ENCODE peak calls at places on chromosomes 16 and 17, in ten cellular contexts. One of them, this sample, is unnamed.

GRCh38 chr16:81526935-81527334 is 82.3 kb downstream of the CMIP start:
- DNase-seq in SJCRH30: no peak
- DNase-seq in neural crest cell: no peak
- DNase-seq in ACHN: no peak
- DNase-seq in AG08396: peak; percentile 39
- DNase-seq in PC-3: no peak
- DNase-seq in naive thymus-derived CD4-positive, alpha-beta T cell: no peak
- DNase-seq in HTR-8/SVneo: peak; percentile 90
- DNase-seq in stimulated activated naive CD8-positive, alpha-beta T cell treated with anti-CD3 and anti-CD28 coated beads, Interleukin-15, amount 100 ng/mL, for 72 hours: no peak
- DNase-seq in NCI-H510A: no peak
- DNase-seq in this sample: peak; percentile 99

GRCh38 chr16:55294129-55294528 is 29.9 kb upstream of the IRX6 start:
- DNase-seq in SJCRH30: no peak
- DNase-seq in neural crest cell: no peak
- DNase-seq in ACHN: peak; percentile 28
- DNase-seq in AG08396: no peak
- DNase-seq in PC-3: peak; percentile 1
- DNase-seq in naive thymus-derived CD4-positive, alpha-beta T cell: no peak
- DNase-seq in HTR-8/SVneo: no peak
- DNase-seq in stimulated activated naive CD8-positive, alpha-beta T cell treated with anti-CD3 and anti-CD28 coated beads, Interleukin-15, amount 100 ng/mL, for 72 hours: no peak
- DNase-seq in NCI-H510A: no peak
- DNase-seq in this sample: no peak

GRCh38 chr16:79651363-79651762 is 50.8 kb upstream of the MAF start:
- DNase-seq in SJCRH30: peak; percentile 26
- DNase-seq in neural crest cell: no peak
- DNase-seq in ACHN: no peak
- DNase-seq in AG08396: peak; percentile 71
- DNase-seq in PC-3: no peak
- DNase-seq in naive thymus-derived CD4-positive, alpha-beta T cell: no peak
- DNase-seq in HTR-8/SVneo: no peak
- DNase-seq in stimulated activated naive CD8-positive, alpha-beta T cell treated with anti-CD3 and anti-CD28 coated beads, Interleukin-15, amount 100 ng/mL, for 72 hours: no peak
- DNase-seq in NCI-H510A: no peak
- DNase-seq in this sample: no peak

GRCh38 chr16:50615891-50616290 is 65.2 kb downstream of the SNX20 start:
- DNase-seq in SJCRH30: no peak
- DNase-seq in neural crest cell: no peak
- DNase-seq in ACHN: no peak
- DNase-seq in AG08396: no peak
- DNase-seq in PC-3: no peak
- DNase-seq in naive thymus-derived CD4-positive, alpha-beta T cell: no peak
- DNase-seq in HTR-8/SVneo: no peak
- DNase-seq in stimulated activated naive CD8-positive, alpha-beta T cell treated with anti-CD3 and anti-CD28 coated beads, Interleukin-15, amount 100 ng/mL, for 72 hours: no peak
- DNase-seq in NCI-H510A: no peak
- DNase-seq in this sample: no peak

GRCh38 chr16:31577411-31577810 is 49.7 kb downstream of the AHSP start:
- DNase-seq in SJCRH30: no peak
- DNase-seq in neural crest cell: no peak
- DNase-seq in ACHN: no peak
- DNase-seq in AG08396: no peak
- DNase-seq in PC-3: no peak
- DNase-seq in naive thymus-derived CD4-positive, alpha-beta T cell: no peak
- DNase-seq in HTR-8/SVneo: no peak
- DNase-seq in stimulated activated naive CD8-positive, alpha-beta T cell treated with anti-CD3 and anti-CD28 coated beads, Interleukin-15, amount 100 ng/mL, for 72 hours: no peak
- DNase-seq in NCI-H510A: no peak
- DNase-seq in this sample: no peak

GRCh38 chr17:41919165-41919817 is 540 bp upstream of the ACLY start:
- DNase-seq in SJCRH30: no peak
- DNase-seq in neural crest cell: no peak
- DNase-seq in ACHN: peak; percentile 71
- DNase-seq in AG08396: no peak
- DNase-seq in PC-3: peak; percentile 61
- DNase-seq in naive thymus-derived CD4-positive, alpha-beta T cell: no peak
- DNase-seq in HTR-8/SVneo: peak; percentile 99
- DNase-seq in stimulated activated naive CD8-positive, alpha-beta T cell treated with anti-CD3 and anti-CD28 coated beads, Interleukin-15, amount 100 ng/mL, for 72 hours: no peak
- DNase-seq in NCI-H510A: peak; percentile 60
- DNase-seq in this sample: no peak

GRCh38 chr17:81106716-81107115 is 58.6 kb upstream of the PVALEF start:
- DNase-seq in SJCRH30: no peak
- DNase-seq in neural crest cell: no peak
- DNase-seq in ACHN: no peak
- DNase-seq in AG08396: no peak
- DNase-seq in PC-3: no peak
- DNase-seq in naive thymus-derived CD4-positive, alpha-beta T cell: no peak
- DNase-seq in HTR-8/SVneo: no peak
- DNase-seq in stimulated activated naive CD8-positive, alpha-beta T cell treated with anti-CD3 and anti-CD28 coated beads, Interleukin-15, amount 100 ng/mL, for 72 hours: no peak
- DNase-seq in NCI-H510A: no peak
- DNase-seq in this sample: no peak

GRCh38 chr16:17125671-17126070 is 345.1 kb downstream of the XYLT1 start:
- DNase-seq in SJCRH30: no peak
- DNase-seq in neural crest cell: no peak
- DNase-seq in ACHN: no peak
- DNase-seq in AG08396: peak; percentile 33
- DNase-seq in PC-3: no peak
- DNase-seq in naive thymus-derived CD4-positive, alpha-beta T cell: no peak
- DNase-seq in HTR-8/SVneo: no peak
- DNase-seq in stimulated activated naive CD8-positive, alpha-beta T cell treated with anti-CD3 and anti-CD28 coated beads, Interleukin-15, amount 100 ng/mL, for 72 hours: no peak
- DNase-seq in NCI-H510A: no peak
- DNase-seq in this sample: peak; percentile 10

GRCh38 chr17:50191070-50192045 is 10.1 kb downstream of the COL1A1 start:
- DNase-seq in SJCRH30: no peak
- DNase-seq in neural crest cell: no peak
- DNase-seq in ACHN: no peak
- DNase-seq in AG08396: no peak
- DNase-seq in PC-3: no peak
- DNase-seq in naive thymus-derived CD4-positive, alpha-beta T cell: no peak
- DNase-seq in HTR-8/SVneo: no peak
- DNase-seq in stimulated activated naive CD8-positive, alpha-beta T cell treated with anti-CD3 and anti-CD28 coated beads, Interleukin-15, amount 100 ng/mL, for 72 hours: no peak
- DNase-seq in NCI-H510A: no peak
- DNase-seq in this sample: no peak

GRCh38 chr17:21177854-21178600 is 35.9 kb downstream of the TMEM11 start:
- DNase-seq in SJCRH30: no peak
- DNase-seq in neural crest cell: no peak
- DNase-seq in ACHN: no peak
- DNase-seq in AG08396: no peak
- DNase-seq in PC-3: no peak
- DNase-seq in naive thymus-derived CD4-positive, alpha-beta T cell: no peak
- DNase-seq in HTR-8/SVneo: no peak
- DNase-seq in stimulated activated naive CD8-positive, alpha-beta T cell treated with anti-CD3 and anti-CD28 coated beads, Interleukin-15, amount 100 ng/mL, for 72 hours: no peak
- DNase-seq in NCI-H510A: no peak
- DNase-seq in this sample: no peak

GRCh38 chr16:3771513-3771912 is 54.2 kb upstream of the TRAP1 start:
- DNase-seq in SJCRH30: no peak
- DNase-seq in neural crest cell: no peak
- DNase-seq in ACHN: no peak
- DNase-seq in AG08396: no peak
- DNase-seq in PC-3: peak; percentile 95
- DNase-seq in naive thymus-derived CD4-positive, alpha-beta T cell: no peak
- DNase-seq in HTR-8/SVneo: peak; percentile 17
- DNase-seq in stimulated activated naive CD8-positive, alpha-beta T cell treated with anti-CD3 and anti-CD28 coated beads, Interleukin-15, amount 100 ng/mL, for 72 hours: no peak
- DNase-seq in NCI-H510A: no peak
- DNase-seq in this sample: no peak

GRCh38 chr16:70572050-70572925 is 48.7 kb downstream of the SF3B3 start:
- DNase-seq in SJCRH30: no peak
- DNase-seq in neural crest cell: no peak
- DNase-seq in ACHN: no peak
- DNase-seq in AG08396: no peak
- DNase-seq in PC-3: no peak
- DNase-seq in naive thymus-derived CD4-positive, alpha-beta T cell: no peak
- DNase-seq in HTR-8/SVneo: no peak
- DNase-seq in stimulated activated naive CD8-positive, alpha-beta T cell treated with anti-CD3 and anti-CD28 coated beads, Interleukin-15, amount 100 ng/mL, for 72 hours: no peak
- DNase-seq in NCI-H510A: no peak
- DNase-seq in this sample: no peak

GRCh38 chr17:499836-500543 is 147.4 kb upstream of the RPH3AL start:
- DNase-seq in SJCRH30: no peak
- DNase-seq in neural crest cell: no peak
- DNase-seq in ACHN: no peak
- DNase-seq in AG08396: no peak
- DNase-seq in PC-3: no peak
- DNase-seq in naive thymus-derived CD4-positive, alpha-beta T cell: peak; percentile 62
- DNase-seq in HTR-8/SVneo: no peak
- DNase-seq in stimulated activated naive CD8-positive, alpha-beta T cell treated with anti-CD3 and anti-CD28 coated beads, Interleukin-15, amount 100 ng/mL, for 72 hours: no peak
- DNase-seq in NCI-H510A: no peak
- DNase-seq in this sample: no peak

GRCh38 chr16:84832488-84833141 is 12.8 kb downstream of the CRISPLD2 start:
- DNase-seq in SJCRH30: no peak
- DNase-seq in neural crest cell: no peak
- DNase-seq in ACHN: peak; percentile 99
- DNase-seq in AG08396: peak; percentile 88
- DNase-seq in PC-3: no peak
- DNase-seq in naive thymus-derived CD4-positive, alpha-beta T cell: no peak
- DNase-seq in HTR-8/SVneo: no peak
- DNase-seq in stimulated activated naive CD8-positive, alpha-beta T cell treated with anti-CD3 and anti-CD28 coated beads, Interleukin-15, amount 100 ng/mL, for 72 hours: no peak
- DNase-seq in NCI-H510A: no peak
- DNase-seq in this sample: no peak

GRCh38 chr16:47492428-47493357 is 31.6 kb downstream of the PHKB start:
- DNase-seq in SJCRH30: no peak
- DNase-seq in neural crest cell: no peak
- DNase-seq in ACHN: no peak
- DNase-seq in AG08396: peak; percentile 43
- DNase-seq in PC-3: no peak
- DNase-seq in naive thymus-derived CD4-positive, alpha-beta T cell: no peak
- DNase-seq in HTR-8/SVneo: no peak
- DNase-seq in stimulated activated naive CD8-positive, alpha-beta T cell treated with anti-CD3 and anti-CD28 coated beads, Interleukin-15, amount 100 ng/mL, for 72 hours: no peak
- DNase-seq in NCI-H510A: no peak
- DNase-seq in this sample: no peak

GRCh38 chr17:44820631-44821196 is 9.4 kb downstream of the GJC1 start:
- DNase-seq in SJCRH30: no peak
- DNase-seq in neural crest cell: no peak
- DNase-seq in ACHN: peak; percentile 86
- DNase-seq in AG08396: peak; percentile 72
- DNase-seq in PC-3: peak; percentile 95
- DNase-seq in naive thymus-derived CD4-positive, alpha-beta T cell: no peak
- DNase-seq in HTR-8/SVneo: peak; percentile 89
- DNase-seq in stimulated activated naive CD8-positive, alpha-beta T cell treated with anti-CD3 and anti-CD28 coated beads, Interleukin-15, amount 100 ng/mL, for 72 hours: no peak
- DNase-seq in NCI-H510A: peak; percentile 23
- DNase-seq in this sample: peak; percentile 61

GRCh38 chr16:8621572-8622314 is at the start of gene METTL22:
- DNase-seq in SJCRH30: peak; percentile 88
- DNase-seq in neural crest cell: peak; percentile 88
- DNase-seq in ACHN: peak; percentile 91
- DNase-seq in AG08396: peak; percentile 100
- DNase-seq in PC-3: peak; percentile 82
- DNase-seq in naive thymus-derived CD4-positive, alpha-beta T cell: peak; percentile 91
- DNase-seq in HTR-8/SVneo: peak; percentile 96
- DNase-seq in stimulated activated naive CD8-positive, alpha-beta T cell treated with anti-CD3 and anti-CD28 coated beads, Interleukin-15, amount 100 ng/mL, for 72 hours: peak; percentile 92
- DNase-seq in NCI-H510A: peak; percentile 9
- DNase-seq in this sample: peak; percentile 33

GRCh38 chr17:81193470-81194224 is 27.6 kb upstream of the AATK start:
- DNase-seq in SJCRH30: no peak
- DNase-seq in neural crest cell: no peak
- DNase-seq in ACHN: no peak
- DNase-seq in AG08396: no peak
- DNase-seq in PC-3: no peak
- DNase-seq in naive thymus-derived CD4-positive, alpha-beta T cell: no peak
- DNase-seq in HTR-8/SVneo: no peak
- DNase-seq in stimulated activated naive CD8-positive, alpha-beta T cell treated with anti-CD3 and anti-CD28 coated beads, Interleukin-15, amount 100 ng/mL, for 72 hours: no peak
- DNase-seq in NCI-H510A: no peak
- DNase-seq in this sample: no peak

GRCh38 chr16:10552998-10553491 is 27.4 kb downstream of the EMP2 start:
- DNase-seq in SJCRH30: no peak
- DNase-seq in neural crest cell: no peak
- DNase-seq in ACHN: no peak
- DNase-seq in AG08396: no peak
- DNase-seq in PC-3: no peak
- DNase-seq in naive thymus-derived CD4-positive, alpha-beta T cell: peak; percentile 58
- DNase-seq in HTR-8/SVneo: no peak
- DNase-seq in stimulated activated naive CD8-positive, alpha-beta T cell treated with anti-CD3 and anti-CD28 coated beads, Interleukin-15, amount 100 ng/mL, for 72 hours: peak; percentile 61
- DNase-seq in NCI-H510A: no peak
- DNase-seq in this sample: no peak

GRCh38 chr17:75611746-75612437 is 21.3 kb upstream of the SMIM5 start:
- DNase-seq in SJCRH30: no peak
- DNase-seq in neural crest cell: no peak
- DNase-seq in ACHN: no peak
- DNase-seq in AG08396: no peak
- DNase-seq in PC-3: peak; percentile 23
- DNase-seq in naive thymus-derived CD4-positive, alpha-beta T cell: no peak
- DNase-seq in HTR-8/SVneo: no peak
- DNase-seq in stimulated activated naive CD8-positive, alpha-beta T cell treated with anti-CD3 and anti-CD28 coated beads, Interleukin-15, amount 100 ng/mL, for 72 hours: no peak
- DNase-seq in NCI-H510A: no peak
- DNase-seq in this sample: no peak

GRCh38 chr16:88799569-88800276 is 3.9 kb upstream of the CDT1 start:
- DNase-seq in SJCRH30: no peak
- DNase-seq in neural crest cell: no peak
- DNase-seq in ACHN: no peak
- DNase-seq in AG08396: no peak
- DNase-seq in PC-3: no peak
- DNase-seq in naive thymus-derived CD4-positive, alpha-beta T cell: no peak
- DNase-seq in HTR-8/SVneo: no peak
- DNase-seq in stimulated activated naive CD8-positive, alpha-beta T cell treated with anti-CD3 and anti-CD28 coated beads, Interleukin-15, amount 100 ng/mL, for 72 hours: no peak
- DNase-seq in NCI-H510A: no peak
- DNase-seq in this sample: no peak

GRCh38 chr17:81057777-81058176 is 22.8 kb downstream of the BAIAP2 start:
- DNase-seq in SJCRH30: no peak
- DNase-seq in neural crest cell: no peak
- DNase-seq in ACHN: no peak
- DNase-seq in AG08396: no peak
- DNase-seq in PC-3: no peak
- DNase-seq in naive thymus-derived CD4-positive, alpha-beta T cell: no peak
- DNase-seq in HTR-8/SVneo: no peak
- DNase-seq in stimulated activated naive CD8-positive, alpha-beta T cell treated with anti-CD3 and anti-CD28 coated beads, Interleukin-15, amount 100 ng/mL, for 72 hours: no peak
- DNase-seq in NCI-H510A: no peak
- DNase-seq in this sample: no peak

GRCh38 chr17:3005696-3006095 is 57.7 kb downstream of the OR1D5 start:
- DNase-seq in SJCRH30: no peak
- DNase-seq in neural crest cell: no peak
- DNase-seq in ACHN: no peak
- DNase-seq in AG08396: no peak
- DNase-seq in PC-3: no peak
- DNase-seq in naive thymus-derived CD4-positive, alpha-beta T cell: no peak
- DNase-seq in HTR-8/SVneo: no peak
- DNase-seq in stimulated activated naive CD8-positive, alpha-beta T cell treated with anti-CD3 and anti-CD28 coated beads, Interleukin-15, amount 100 ng/mL, for 72 hours: no peak
- DNase-seq in NCI-H510A: no peak
- DNase-seq in this sample: no peak

GRCh38 chr17:5499790-5500189 is 13.4 kb downstream of the MIS12 start:
- DNase-seq in SJCRH30: no peak
- DNase-seq in neural crest cell: peak; percentile 29
- DNase-seq in ACHN: no peak
- DNase-seq in AG08396: peak; percentile 30
- DNase-seq in PC-3: no peak
- DNase-seq in naive thymus-derived CD4-positive, alpha-beta T cell: no peak
- DNase-seq in HTR-8/SVneo: peak; percentile 35
- DNase-seq in stimulated activated naive CD8-positive, alpha-beta T cell treated with anti-CD3 and anti-CD28 coated beads, Interleukin-15, amount 100 ng/mL, for 72 hours: no peak
- DNase-seq in NCI-H510A: no peak
- DNase-seq in this sample: no peak

GRCh38 chr17:32483451-32484019 is 3.3 kb upstream of the CDK5R1 start:
- DNase-seq in SJCRH30: no peak
- DNase-seq in neural crest cell: peak; percentile 42
- DNase-seq in ACHN: peak; percentile 73
- DNase-seq in AG08396: peak; percentile 66
- DNase-seq in PC-3: peak; percentile 25
- DNase-seq in naive thymus-derived CD4-positive, alpha-beta T cell: peak; percentile 65
- DNase-seq in HTR-8/SVneo: peak; percentile 70
- DNase-seq in stimulated activated naive CD8-positive, alpha-beta T cell treated with anti-CD3 and anti-CD28 coated beads, Interleukin-15, amount 100 ng/mL, for 72 hours: peak; percentile 49
- DNase-seq in NCI-H510A: peak; percentile 57
- DNase-seq in this sample: no peak

GRCh38 chr16:24978370-24978914 is 36.7 kb downstream of the ARHGAP17 start:
- DNase-seq in SJCRH30: no peak
- DNase-seq in neural crest cell: no peak
- DNase-seq in ACHN: no peak
- DNase-seq in AG08396: no peak
- DNase-seq in PC-3: no peak
- DNase-seq in naive thymus-derived CD4-positive, alpha-beta T cell: no peak
- DNase-seq in HTR-8/SVneo: no peak
- DNase-seq in stimulated activated naive CD8-positive, alpha-beta T cell treated with anti-CD3 and anti-CD28 coated beads, Interleukin-15, amount 100 ng/mL, for 72 hours: no peak
- DNase-seq in NCI-H510A: no peak
- DNase-seq in this sample: no peak

GRCh38 chr16:12398029-12398735 is 405.5 kb downstream of the CPPED1 start:
- DNase-seq in SJCRH30: no peak
- DNase-seq in neural crest cell: no peak
- DNase-seq in ACHN: no peak
- DNase-seq in AG08396: no peak
- DNase-seq in PC-3: no peak
- DNase-seq in naive thymus-derived CD4-positive, alpha-beta T cell: no peak
- DNase-seq in HTR-8/SVneo: no peak
- DNase-seq in stimulated activated naive CD8-positive, alpha-beta T cell treated with anti-CD3 and anti-CD28 coated beads, Interleukin-15, amount 100 ng/mL, for 72 hours: no peak
- DNase-seq in NCI-H510A: no peak
- DNase-seq in this sample: no peak

GRCh38 chr16:30447512-30448226 is 2.0 kb upstream of the SEPHS2 start:
- DNase-seq in SJCRH30: no peak
- DNase-seq in neural crest cell: no peak
- DNase-seq in ACHN: no peak
- DNase-seq in AG08396: no peak
- DNase-seq in PC-3: no peak
- DNase-seq in naive thymus-derived CD4-positive, alpha-beta T cell: no peak
- DNase-seq in HTR-8/SVneo: no peak
- DNase-seq in stimulated activated naive CD8-positive, alpha-beta T cell treated with anti-CD3 and anti-CD28 coated beads, Interleukin-15, amount 100 ng/mL, for 72 hours: no peak
- DNase-seq in NCI-H510A: no peak
- DNase-seq in this sample: no peak

This sample was measured in epithelial cell of prostate.